ENCODE peak calls at places on chromosomes 3 and 15, in seven cellular contexts. M is MCF 10A, K is fibroblast of lung, P is astrocyte of the spinal cord, G is choroid plexus epithelial cell, C is fibroblast of pulmonary artery, J is BJ. F is an unnamed sample.

GRCh38 chr15:85354432-85354831 is 26.0 kb upstream of the AKAP13 start:
- DNase-seq in M (no peak), K (no peak), P (peak; percentile 40), G (no peak), C (peak; percentile 56), J (no peak), F (no peak)

GRCh38 chr3:4740397-4741105 is 238.7 kb upstream of the BHLHE40 start:
- DNase-seq in M (peak; percentile 91), K (peak; percentile 27), P (no peak), G (no peak), C (peak; percentile 61), J (no peak), F (no peak)

GRCh38 chr15:57562220-57562769 is 29.4 kb upstream of the MYZAP start:
- DNase-seq in M (no peak), K (no peak), P (no peak), G (no peak), C (peak; percentile 25), J (no peak), F (no peak)

GRCh38 chr3:152828075-152828840 is 6.7 kb upstream of the P2RY1 start:
- DNase-seq in M (no peak), K (no peak), P (no peak), G (no peak), C (no peak), J (no peak), F (no peak)

GRCh38 chr3:54424283-54424682 is 301.9 kb downstream of the CACNA2D3 start:
- DNase-seq in M (no peak), K (no peak), P (no peak), G (no peak), C (no peak), J (no peak), F (no peak)

GRCh38 chr15:74340139-74340538 is 27.3 kb downstream of the CYP11A1 start:
- DNase-seq in M (peak; percentile 26), K (peak; percentile 9), P (no peak), G (no peak), C (peak; percentile 29), J (peak; percentile 15), F (no peak)

GRCh38 chr3:168341965-168342719 is 246.4 kb upstream of the GOLIM4 start:
- DNase-seq in M (no peak), K (peak; percentile 22), P (peak; percentile 37), G (peak; percentile 23), C (peak; percentile 1), J (no peak), F (no peak)

GRCh38 chr3:70488816-70489215 is 176.4 kb upstream of the MDFIC2 start:
- DNase-seq in M (no peak), K (no peak), P (no peak), G (no peak), C (no peak), J (no peak), F (no peak)

GRCh38 chr15:91694131-91694828 is 159.2 kb upstream of the SLCO3A1 start:
- DNase-seq in M (no peak), K (peak; percentile 71), P (peak; percentile 74), G (no peak), C (peak; percentile 76), J (no peak), F (no peak)

GRCh38 chr3:30720586-30721313 is 114.3 kb downstream of the TGFBR2 start:
- DNase-seq in M (peak; percentile 55), K (peak; percentile 83), P (peak; percentile 71), G (peak; percentile 68), C (peak; percentile 34), J (peak; percentile 31), F (no peak)

GRCh38 chr3:12903000-12903800 is 61.8 kb upstream of the RPL32 start:
- DNase-seq in M (no peak), K (no peak), P (no peak), G (no peak), C (no peak), J (no peak), F (no peak)

GRCh38 chr3:141992512-141992911 is 116.1 kb downstream of the ATP1B3 start:
- DNase-seq in M (no peak), K (no peak), P (no peak), G (no peak), C (no peak), J (no peak), F (peak; percentile 32)

GRCh38 chr3:48504051-48504946 is at the start of gene SHISA5:
- DNase-seq in M (peak; percentile 69), K (peak; percentile 67), P (peak; percentile 66), G (peak; percentile 49), C (peak; percentile 66), J (no peak), F (peak; percentile 82)

GRCh38 chr3:46660003-46660402 is 33.5 kb downstream of the ALS2CL start:
- DNase-seq in M (no peak), K (no peak), P (no peak), G (no peak), C (no peak), J (no peak), F (no peak)

GRCh38 chr3:41053220-41053619 is 146.1 kb upstream of the CTNNB1 start:
- DNase-seq in M (no peak), K (no peak), P (no peak), G (no peak), C (no peak), J (no peak), F (no peak)

DNA sequence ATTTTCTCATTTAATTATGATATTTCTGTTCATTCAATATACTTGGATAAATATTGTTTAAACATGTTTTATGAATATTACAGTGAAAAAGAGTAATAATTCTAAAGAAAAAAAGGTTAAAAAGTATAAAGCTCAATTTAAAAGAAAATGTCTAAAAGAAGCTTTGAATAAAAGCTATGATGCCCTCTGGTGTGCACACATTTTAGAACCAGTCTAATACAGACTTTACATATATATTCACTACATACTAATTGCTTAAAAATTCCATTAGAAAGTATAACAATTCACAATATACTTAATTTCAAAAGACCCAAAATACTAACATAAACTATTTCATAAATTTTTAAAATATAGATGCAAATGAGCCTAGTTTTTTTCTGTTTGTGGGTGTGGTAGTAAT is 909.1 kb upstream of the ROBO1 start:
- DNase-seq in M (no peak), K (peak; percentile 16), P (peak; percentile 20), G (peak; percentile 56), C (peak; percentile 9), J (no peak), F (no peak)
- TF ChIP-seq CTCF in M (no peak), K (peak; percentile 4), P (no peak), G (peak; percentile 42), C (no peak), J (no peak), F (no peak)

GRCh38 chr3:102536479-102536878 is 101.7 kb downstream of the ZPLD1 start:
- DNase-seq in M (peak; percentile 55), K (peak; percentile 58), P (peak; percentile 54), G (peak; percentile 66), C (peak; percentile 63), J (no peak), F (peak; percentile 27)
- TF ChIP-seq CTCF in M (peak; percentile 48), K (peak; percentile 52), P (peak; percentile 46), G (peak; percentile 60), C (peak; percentile 43), J (peak; percentile 36), F (peak; percentile 21)

GRCh38 chr15:41557673-41558399 is 1.2 kb upstream of the TYRO3 start:
- DNase-seq in M (peak; percentile 55), K (peak; percentile 78), P (peak; percentile 79), G (peak; percentile 85), C (peak; percentile 74), J (peak; percentile 9), F (peak; percentile 80)

GRCh38 chr15:41559489-41560177 is 621 bp downstream of the TYRO3 start:
- DNase-seq in M (no peak), K (no peak), P (peak; percentile 5), G (no peak), C (no peak), J (no peak), F (peak; percentile 43)

GRCh38 chr15:41559239-41559488 is 152 bp downstream of the TYRO3 start:
- DNase-seq in M (no peak), K (no peak), P (no peak), G (no peak), C (no peak), J (no peak), F (no peak)

GRCh38 chr15:41556657-41557056 is 2.4 kb upstream of the TYRO3 start:
- DNase-seq in M (no peak), K (no peak), P (no peak), G (no peak), C (no peak), J (no peak), F (no peak)

DNA sequence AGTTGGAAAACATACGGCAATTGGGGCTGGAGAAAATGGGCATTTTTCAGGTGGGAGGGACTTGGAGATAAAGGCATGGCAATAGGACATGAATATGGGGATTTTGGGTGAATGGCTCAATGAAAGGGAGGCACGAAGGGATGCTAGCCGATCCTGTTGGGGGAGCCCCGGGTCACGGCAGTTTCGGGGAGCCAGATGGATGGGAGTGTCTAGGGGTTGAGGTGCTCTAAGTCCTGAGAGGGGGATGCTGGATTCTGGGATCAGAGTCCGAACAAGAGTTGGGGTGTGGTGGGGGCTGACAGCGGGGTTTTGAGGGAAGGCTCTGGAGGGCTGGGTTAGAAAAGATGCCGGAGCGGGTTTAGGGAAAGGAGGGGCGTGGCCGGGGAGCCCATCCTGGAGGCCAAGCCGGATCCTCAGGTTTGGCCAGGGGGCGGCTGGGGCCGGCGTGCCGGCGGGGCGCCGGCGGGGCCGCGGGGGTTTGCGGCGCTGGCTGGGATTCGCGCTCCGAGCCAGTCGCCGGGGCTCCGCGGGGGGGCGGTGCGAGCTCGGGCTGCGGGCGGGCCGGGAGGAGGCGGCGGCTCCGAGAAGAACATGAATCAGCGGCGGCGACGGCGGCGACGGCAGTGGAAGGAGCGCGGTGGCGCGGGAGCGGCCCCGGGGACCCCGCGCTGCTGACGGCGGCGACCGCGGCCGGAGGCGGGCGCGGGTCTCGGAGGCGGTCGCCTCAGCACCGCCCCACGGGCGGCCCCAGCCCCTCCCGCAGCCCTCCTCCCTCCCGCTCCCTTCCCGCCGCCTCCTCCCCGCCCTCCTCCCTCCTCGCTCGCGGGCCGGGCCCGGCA is at the start of gene TYRO3:
- DNase-seq in M (peak; percentile 39), K (peak; percentile 21), P (peak; percentile 25), G (peak; percentile 51), C (peak; percentile 43), J (no peak), F (peak; percentile 86)
- TF ChIP-seq CTCF in M (no peak), K (no peak), P (no peak), G (no peak), C (no peak), J (no peak), F (peak; percentile 10)

GRCh38 chr3:182723596-182723995 is 69.7 kb upstream of the ATP11B start:
- DNase-seq in M (no peak), K (no peak), P (no peak), G (no peak), C (no peak), J (no peak), F (no peak)

GRCh38 chr3:182725372-182726251 is 67.7 kb upstream of the ATP11B start:
- DNase-seq in M (no peak), K (no peak), P (no peak), G (peak; percentile 41), C (no peak), J (peak; percentile 7), F (no peak)

GRCh38 chr3:182726258-182727142 is 66.8 kb upstream of the ATP11B start:
- DNase-seq in M (no peak), K (no peak), P (peak; percentile 11), G (no peak), C (no peak), J (no peak), F (no peak)

GRCh38 chr3:182728248-182728647 is 65.1 kb upstream of the ATP11B start:
- DNase-seq in M (no peak), K (no peak), P (no peak), G (no peak), C (no peak), J (no peak), F (no peak)

DNA sequence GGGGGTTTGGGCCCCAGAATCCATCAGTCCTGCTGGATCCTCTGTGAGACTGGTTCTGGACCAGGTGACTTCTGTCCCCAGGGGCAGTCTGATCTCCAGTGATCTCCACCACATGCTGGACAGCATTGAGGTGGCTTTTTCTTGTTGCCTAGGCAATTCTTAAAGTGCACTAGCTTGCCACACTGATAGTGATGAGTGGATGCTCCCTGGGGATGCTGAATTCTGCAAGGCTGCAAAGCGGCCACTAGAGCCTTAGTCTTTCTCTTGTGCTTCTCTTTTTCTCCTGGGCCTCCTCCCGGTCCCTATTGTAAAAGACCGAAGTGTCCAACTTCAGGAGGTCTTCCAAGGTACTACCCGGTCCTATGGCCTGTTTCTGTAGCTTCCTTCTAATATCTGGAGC is 70.4 kb upstream of the ATP11B start:
- DNase-seq in M (no peak), K (no peak), P (no peak), G (no peak), C (no peak), J (no peak), F (no peak)
- TF ChIP-seq CTCF in M (no peak), K (no peak), P (no peak), G (no peak), C (no peak), J (no peak), F (no peak)

F was measured in GM13976.